ENCODE peak calls at places on chromosomes 11 and 22, in nine cellular contexts. V is lower lobe of right lung, R is PC-9, F is epithelial cell of esophagus, P is K562, K is transverse colon, B is astrocyte of the spinal cord, D is fibroblast of pulmonary artery, M is heart right ventricle. I is an unnamed sample.

GRCh38 chr11:131491503-131491902 is 121.1 kb downstream of the NTM start:
- DNase-seq in F (peak), M (no peak), B (no peak), P (no peak), K (no peak), R (no peak), D (peak), V (no peak), I (no peak)

GRCh38 chr11:88849368-88849767 is 216.4 kb downstream of the GRM5 start:
- DNase-seq in F (peak), B (peak), K (no peak), M (no peak), V (no peak), R (no peak), P (no peak), D (no peak), I (no peak)

GRCh38 chr11:61120865-61121831 is 18.9 kb downstream of the CD5 start:
- DNase-seq in K (peak), P (no peak), D (peak), B (peak), V (no peak), M (peak), R (no peak), F (peak), I (no peak)

GRCh38 chr11:83172551-83172950 is 15.6 kb downstream of the PCF11 start:
- DNase-seq in R (no peak), B (no peak), V (no peak), D (no peak), P (no peak), F (no peak), K (no peak), M (no peak), I (no peak)

GRCh38 chr22:27377901-27378300 is 423.7 kb downstream of the MN1 start:
- DNase-seq in R (no peak), P (no peak), K (peak), F (peak), M (no peak), D (no peak), V (no peak), B (no peak), I (no peak)

GRCh38 chr22:17919276-17920144 is 104.9 kb downstream of the MICAL3 start:
- DNase-seq in V (no peak), D (no peak), R (no peak), K (no peak), P (no peak), F (no peak), B (no peak), M (peak), I (no peak)

GRCh38 chr11:96055706-96056387 is 131.9 kb upstream of the MTMR2 start:
- DNase-seq in B (peak), F (peak), D (no peak), M (no peak), R (peak), P (peak), K (no peak), V (no peak), I (peak)

GRCh38 chr11:32005786-32006406 is 85.0 kb upstream of the RCN1 start:
- DNase-seq in K (no peak), F (peak), P (no peak), M (no peak), R (no peak), V (no peak), D (no peak), B (peak), I (no peak)

GRCh38 chr11:41789376-41789775 is 329.9 kb upstream of the LRRC4C start:
- DNase-seq in K (no peak), P (no peak), B (no peak), R (no peak), D (no peak), M (no peak), F (peak), V (no peak), I (no peak)

GRCh38 chr22:22684605-22685561 is 40.5 kb downstream of the GGTLC2 start:
- DNase-seq in V (no peak), F (no peak), D (peak), M (no peak), P (peak), B (peak), R (no peak), K (peak), I (peak)

GRCh38 chr22:47129902-47130301 is 367.5 kb downstream of the TBC1D22A start:
- DNase-seq in D (no peak), V (peak), P (peak), B (no peak), R (peak), K (peak), M (no peak), F (peak), I (peak)

GRCh38 chr11:96278039-96278897 is 64.7 kb downstream of the MAML2 start:
- DNase-seq in F (peak), D (no peak), K (no peak), B (peak), M (no peak), V (no peak), R (peak), P (no peak), I (no peak)

GRCh38 chr11:120956710-120957500 is 67.0 kb upstream of the TBCEL start:
- DNase-seq in B (no peak), M (no peak), V (no peak), P (no peak), F (peak), D (no peak), R (no peak), K (no peak), I (no peak)

GRCh38 chr11:76700177-76701100 is 29.9 kb upstream of the LRRC32 start:
- DNase-seq in B (peak), D (peak), P (peak), V (no peak), F (peak), K (no peak), M (no peak), R (peak), I (no peak)

GRCh38 chr22:39883057-39883456 is 10.5 kb downstream of the ENTHD1 start:
- DNase-seq in D (no peak), M (no peak), R (no peak), K (no peak), B (no peak), P (no peak), V (no peak), F (no peak), I (no peak)

GRCh38 chr11:29432719-29433325 is 584.0 kb downstream of the KCNA4 start:
- DNase-seq in V (no peak), F (peak), B (peak), M (no peak), R (no peak), P (peak), D (peak), K (no peak), I (peak)

GRCh38 chr11:587978-588380 is 11.7 kb downstream of the PHRF1 start:
- DNase-seq in R (no peak), P (peak), F (no peak), B (peak), K (no peak), D (peak), V (peak), M (no peak), I (peak)

GRCh38 chr11:61682093-61682732 is 2.0 kb downstream of the DAGLA start:
- DNase-seq in B (no peak), V (no peak), D (no peak), P (no peak), K (peak), R (no peak), F (no peak), M (peak), I (peak)

GRCh38 chr22:37199103-37199838 is 11.2 kb upstream of the C1QTNF6 start:
- DNase-seq in D (peak), V (peak), B (peak), R (peak), M (peak), K (peak), P (peak), F (peak), I (peak)

GRCh38 chr11:102062106-102062505 is 14.9 kb downstream of the CFAP300 start:
- DNase-seq in D (no peak), K (no peak), B (no peak), F (no peak), P (no peak), V (no peak), M (no peak), R (no peak), I (no peak)

GRCh38 chr11:65661599-65662246 is 993 bp downstream of the RELA start:
- DNase-seq in B (no peak), F (no peak), M (no peak), K (no peak), P (no peak), D (no peak), V (no peak), R (no peak), I (no peak)

GRCh38 chr22:27372969-27373670 is 428.4 kb downstream of the MN1 start:
- DNase-seq in K (peak), M (no peak), D (no peak), B (no peak), F (peak), R (no peak), P (peak), V (peak), I (peak)

GRCh38 chr11:130847517-130847916 is 68.8 kb downstream of the SNX19 start:
- DNase-seq in V (no peak), R (peak), M (no peak), K (no peak), B (peak), P (no peak), F (peak), D (peak), I (peak)

GRCh38 chr11:120135838-120136237 is 2.1 kb downstream of the TRIM29 start:
- DNase-seq in K (no peak), P (no peak), M (no peak), R (no peak), B (no peak), D (no peak), V (peak), F (peak), I (no peak)

GRCh38 chr11:133922078-133922870 is 34.5 kb downstream of the IGSF9B start:
- DNase-seq in M (no peak), K (no peak), F (no peak), D (no peak), R (no peak), B (no peak), V (no peak), P (no peak), I (no peak)

GRCh38 chr11:61700221-61700620 is 20.0 kb downstream of the DAGLA start:
- DNase-seq in R (peak), F (peak), M (no peak), P (peak), B (peak), D (peak), V (peak), K (peak), I (peak)

GRCh38 chr22:17888855-17889254 is 114.6 kb upstream of the BID start:
- DNase-seq in D (peak), V (no peak), M (no peak), K (no peak), F (no peak), R (no peak), P (peak), B (peak), I (no peak)

GRCh38 chr11:16985297-16985696 is 28.9 kb downstream of the PLEKHA7 start:
- DNase-seq in D (no peak), P (no peak), M (no peak), F (no peak), V (peak), R (no peak), B (no peak), K (no peak), I (no peak)

GRCh38 chr11:60970369-60970774 is 1.1 kb upstream of the CD6 start:
- DNase-seq in P (peak), D (peak), R (no peak), F (peak), M (peak), V (peak), B (peak), K (peak), I (peak)

GRCh38 chr11:118872403-118872821 is 11.3 kb upstream of the CXCR5 start:
- DNase-seq in V (no peak), B (no peak), K (peak), F (no peak), D (no peak), M (no peak), R (peak), P (no peak), I (no peak)

GRCh38 chr22:31603081-31603525 is 58.9 kb downstream of the PISD start:
- DNase-seq in K (no peak), P (peak), D (no peak), R (no peak), F (no peak), V (no peak), M (no peak), B (no peak), I (no peak)

GRCh38 chr11:30465192-30465591 is 121.0 kb downstream of the MPPED2 start:
- DNase-seq in P (no peak), K (no peak), M (no peak), D (no peak), R (no peak), B (no peak), F (no peak), V (no peak), I (no peak)

GRCh38 chr11:30459821-30460220 is 126.3 kb downstream of the MPPED2 start:
- DNase-seq in R (no peak), K (no peak), V (no peak), P (no peak), B (no peak), D (no peak), M (no peak), F (no peak), I (no peak)

GRCh38 chr11:30465623-30466022 is 120.5 kb downstream of the MPPED2 start:
- DNase-seq in P (no peak), B (no peak), R (no peak), D (no peak), V (no peak), K (no peak), M (no peak), F (no peak), I (no peak)

GRCh38 chr11:30458541-30458940 is 127.6 kb downstream of the MPPED2 start:
- DNase-seq in P (no peak), M (no peak), F (no peak), V (no peak), K (no peak), R (no peak), D (no peak), B (no peak), I (no peak)

DNA sequence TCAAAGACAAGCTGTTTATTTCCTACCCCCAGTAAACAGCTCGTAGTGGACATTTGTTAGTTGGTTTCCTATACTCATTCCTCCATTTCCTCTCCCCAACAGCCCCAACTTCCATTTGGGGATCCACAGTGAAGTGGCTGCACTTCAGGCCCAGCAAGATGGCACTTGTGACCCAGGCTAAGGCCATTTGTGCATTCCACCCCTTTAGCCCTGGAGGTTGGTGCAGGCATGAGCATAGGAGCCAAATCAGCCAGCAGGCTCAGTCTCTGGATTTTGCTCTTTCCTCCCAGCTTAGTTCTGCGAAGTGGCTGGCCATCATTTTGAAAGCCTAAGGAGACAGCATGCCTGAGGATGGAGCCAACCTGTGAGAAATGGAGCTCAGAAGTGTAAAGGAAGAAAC is 122.9 kb downstream of the MPPED2 start:
- DNase-seq in R (no peak), V (no peak), F (no peak), M (no peak), K (no peak), D (no peak), B (no peak), P (no peak), I (no peak)
- TF ChIP-seq CTCF in R (no peak), V (no peak), F (no peak), M (no peak), K (no peak), D (no peak), B (no peak), P (no peak), I (no peak)

GRCh38 chr11:86278226-86278625 is 23.8 kb upstream of the HIKESHI start:
- DNase-seq in M (no peak), F (peak), V (no peak), B (no peak), R (no peak), K (no peak), D (no peak), P (no peak), I (no peak)

GRCh38 chr11:86275493-86276370 is 26.3 kb upstream of the HIKESHI start:
- DNase-seq in K (no peak), F (no peak), B (no peak), V (no peak), M (no peak), P (no peak), D (no peak), R (no peak), I (no peak)

GRCh38 chr11:86277741-86278140 is 24.3 kb upstream of the HIKESHI start:
- DNase-seq in R (no peak), B (no peak), F (no peak), D (no peak), M (no peak), K (no peak), P (no peak), V (no peak), I (no peak)

GRCh38 chr11:86274999-86275398 is 27.0 kb upstream of the HIKESHI start:
- DNase-seq in B (no peak), R (no peak), V (no peak), M (no peak), F (no peak), D (no peak), K (no peak), P (no peak), I (no peak)

GRCh38 chr11:86274503-86274902 is 27.5 kb upstream of the HIKESHI start:
- DNase-seq in D (no peak), B (no peak), P (peak), F (no peak), R (no peak), K (no peak), M (no peak), V (no peak), I (no peak)
- TF ChIP-seq CTCF in D (no peak), B (peak), P (peak), F (no peak), R (peak), K (no peak), M (peak), V (no peak), I (no peak)

DNA sequence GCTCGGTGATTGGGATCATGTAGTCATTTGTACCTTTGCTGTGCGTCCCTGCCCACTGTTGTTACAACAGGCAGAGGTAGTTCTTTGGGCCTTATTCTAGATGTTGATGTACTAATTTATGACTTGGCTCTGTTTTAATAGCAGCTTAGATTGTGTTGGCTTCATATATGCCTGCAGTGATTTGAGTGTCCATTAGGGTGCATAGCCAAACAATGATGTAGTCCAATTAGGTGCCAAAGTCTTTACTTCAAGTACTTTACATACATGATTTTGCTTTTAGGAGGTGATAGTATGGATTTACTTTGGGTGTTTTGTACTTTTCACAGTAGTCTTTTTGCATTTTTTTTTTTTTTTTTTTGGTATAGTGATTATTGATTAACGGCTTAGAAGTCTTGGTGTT is 46.4 kb downstream of the PPP6R3 start:
- DNase-seq in B (no peak), D (no peak), M (no peak), F (peak), K (no peak), V (no peak), R (no peak), P (no peak), I (no peak)
- TF ChIP-seq CTCF in B (no peak), D (peak), M (no peak), F (peak), K (no peak), V (no peak), R (no peak), P (no peak), I (no peak)

GRCh38 chr22:42648368-42649260 is 578 bp downstream of the CYB5R3 start:
- DNase-seq in B (peak), M (peak), F (peak), V (peak), R (peak), K (peak), D (peak), P (peak), I (peak)
- TF ChIP-seq CTCF in B (no peak), M (no peak), F (no peak), V (no peak), R (no peak), K (no peak), D (no peak), P (no peak), I (no peak)

GRCh38 chr11:86119062-86119461 is 50.2 kb upstream of the PICALM start:
- DNase-seq in R (no peak), D (no peak), P (no peak), M (peak), F (no peak), K (no peak), B (no peak), V (no peak), I (no peak)

GRCh38 chr11:86118201-86118600 is 49.3 kb upstream of the PICALM start:
- DNase-seq in M (no peak), F (no peak), B (no peak), D (no peak), K (no peak), V (no peak), R (no peak), P (no peak), I (no peak)

GRCh38 chr11:86117706-86118050 is 48.8 kb upstream of the PICALM start:
- DNase-seq in B (no peak), P (no peak), M (no peak), V (no peak), K (no peak), D (no peak), F (peak), R (peak), I (no peak)

GRCh38 chr11:86122773-86123172 is 53.9 kb upstream of the PICALM start:
- DNase-seq in B (no peak), F (no peak), R (no peak), P (no peak), M (no peak), V (no peak), D (no peak), K (no peak), I (no peak)

DNA sequence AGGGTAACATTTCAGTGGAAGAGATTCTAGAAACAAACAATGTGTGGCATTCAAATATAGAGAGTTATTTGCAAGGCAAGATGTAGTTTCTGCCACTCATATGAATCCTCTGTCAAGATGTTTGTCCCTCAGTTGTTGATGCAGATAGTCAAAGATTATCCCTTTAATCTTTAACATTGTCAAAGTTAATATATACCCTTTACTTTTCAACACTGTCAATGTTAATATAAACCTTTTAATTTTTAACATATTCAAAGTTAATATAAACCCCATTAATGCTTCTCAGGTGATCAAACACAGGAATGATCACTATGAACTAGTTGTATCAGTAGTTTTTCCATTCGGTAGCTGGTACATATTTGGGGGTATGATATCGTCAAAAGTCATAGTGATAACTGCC is 51.9 kb upstream of the PICALM start:
- DNase-seq in D (no peak), F (no peak), K (no peak), M (no peak), P (no peak), B (no peak), V (no peak), R (no peak), I (no peak)
- TF ChIP-seq CTCF in D (no peak), F (no peak), K (no peak), M (no peak), P (no peak), B (no peak), V (no peak), R (no peak), I (no peak)

GRCh38 chr11:9384535-9385287 is at the start of gene IPO7:
- DNase-seq in R (peak), F (peak), D (peak), V (peak), M (peak), B (peak), P (peak), K (peak), I (peak)
- TF ChIP-seq CTCF in R (no peak), F (peak), D (peak), V (no peak), M (peak), B (peak), P (no peak), K (no peak), I (peak)

I was measured in Calu3.